ENCODE peak calls at places on chromosomes 7 and 10, in ten cellular contexts. I is NCI-H1930, O is occipital lobe, Z is adrenal gland, P is DND-41, Y is AG09319, D is NCI-H2029 treated with DMSO at 0.1 percent for 48 hours, Q is hepatic stellate cell, G is EL, J is fibroblast of pulmonary artery. H is an unnamed sample.

GRCh38 chr10:31618541-31619291 is 299.7 kb downstream of the ZEB1 start:
- DNase-seq in I (no peak), O (no peak), Z (peak), P (no peak), Y (peak), D (no peak), Q (peak), G (no peak), J (peak), H (no peak)

GRCh38 chr7:143172354-143172753 is 10.9 kb upstream of the TAS2R39 start:
- DNase-seq in I (no peak), O (no peak), Z (no peak), P (no peak), Y (no peak), D (peak), Q (no peak), G (no peak), J (peak), H (no peak)

GRCh38 chr10:117797286-117797685 is 249.5 kb downstream of the RAB11FIP2 start:
- DNase-seq in I (no peak), O (no peak), Z (no peak), P (no peak), Y (no peak), D (no peak), Q (no peak), G (no peak), J (no peak), H (no peak)

GRCh38 chr7:69429817-69430501 is 168.3 kb upstream of the AUTS2 start:
- DNase-seq in I (no peak), O (no peak), Z (no peak), P (no peak), Y (no peak), D (peak), Q (no peak), G (no peak), J (peak), H (no peak)

GRCh38 chr7:149774237-149775175 is 1.1 kb upstream of the ZNF467 start:
- DNase-seq in I (no peak), O (no peak), Z (no peak), P (no peak), Y (no peak), D (peak), Q (no peak), G (no peak), J (peak), H (no peak)

GRCh38 chr7:77866370-77866769 is 67.8 kb downstream of the PHTF2 start:
- DNase-seq in I (no peak), O (no peak), Z (no peak), P (no peak), Y (no peak), D (no peak), Q (peak), G (peak), J (no peak), H (no peak)

GRCh38 chr7:71486856-71487628 is 355.1 kb downstream of the GALNT17 start:
- DNase-seq in I (no peak), O (no peak), Z (no peak), P (no peak), Y (peak), D (no peak), Q (no peak), G (no peak), J (peak), H (no peak)

GRCh38 chr10:102504179-102504975 is 605 bp downstream of the SUFU start:
- DNase-seq in I (no peak), O (no peak), Z (peak), P (peak), Y (no peak), D (no peak), Q (no peak), G (peak), J (no peak), H (no peak)

GRCh38 chr10:121556918-121557573 is 41.2 kb downstream of the FGFR2 start:
- DNase-seq in I (no peak), O (no peak), Z (no peak), P (no peak), Y (no peak), D (no peak), Q (no peak), G (no peak), J (no peak), H (no peak)

GRCh38 chr7:121187676-121188075 is 141.1 kb upstream of the WNT16 start:
- DNase-seq in I (no peak), O (no peak), Z (no peak), P (no peak), Y (no peak), D (no peak), Q (no peak), G (no peak), J (peak), H (no peak)

GRCh38 chr10:102299873-102300272 is 54.5 kb downstream of the GBF1 start:
- DNase-seq in I (no peak), O (no peak), Z (no peak), P (no peak), Y (no peak), D (no peak), Q (no peak), G (peak), J (peak), H (no peak)

GRCh38 chr7:113664867-113665266 is 253.9 kb downstream of the PPP1R3A start:
- DNase-seq in I (no peak), O (no peak), Z (no peak), P (no peak), Y (no peak), D (no peak), Q (no peak), G (no peak), J (no peak), H (no peak)

GRCh38 chr7:41788556-41788955 is 85.7 kb upstream of the INHBA start:
- DNase-seq in I (no peak), O (no peak), Z (no peak), P (no peak), Y (no peak), D (no peak), Q (no peak), G (no peak), J (no peak), H (peak)

GRCh38 chr7:118573065-118573464 is 348.6 kb downstream of the ANKRD7 start:
- DNase-seq in I (no peak), O (no peak), Z (peak), P (no peak), Y (no peak), D (no peak), Q (no peak), G (no peak), J (no peak), H (no peak)

GRCh38 chr10:71064413-71065118 is 147.8 kb upstream of the UNC5B start:
- DNase-seq in I (no peak), O (no peak), Z (no peak), P (no peak), Y (no peak), D (no peak), Q (no peak), G (no peak), J (no peak), H (no peak)

GRCh38 chr10:6838118-6838517 is 258.0 kb upstream of the PRKCQ start:
- DNase-seq in I (no peak), O (no peak), Z (no peak), P (peak), Y (no peak), D (no peak), Q (no peak), G (no peak), J (no peak), H (peak)

GRCh38 chr10:43250625-43250924 is 16.3 kb downstream of the RASGEF1A start:
- DNase-seq in I (no peak), O (no peak), Z (no peak), P (no peak), Y (no peak), D (no peak), Q (no peak), G (no peak), J (no peak), H (no peak)

GRCh38 chr7:83413425-83413824 is 235.5 kb downstream of the SEMA3E start:
- DNase-seq in I (no peak), O (no peak), Z (no peak), P (no peak), Y (peak), D (no peak), Q (no peak), G (peak), J (peak), H (peak)

GRCh38 chr7:31466036-31466435 is 47.9 kb upstream of the ITPRID1 start:
- DNase-seq in I (no peak), O (no peak), Z (no peak), P (no peak), Y (no peak), D (peak), Q (no peak), G (no peak), J (no peak), H (no peak)

GRCh38 chr10:33201971-33202370 is 132.5 kb downstream of the NRP1 start:
- DNase-seq in I (no peak), O (no peak), Z (no peak), P (no peak), Y (no peak), D (no peak), Q (no peak), G (no peak), J (no peak), H (no peak)

GRCh38 chr10:88880287-88881094 is 446 bp downstream of the STAMBPL1 start:
- DNase-seq in I (peak), O (peak), Z (peak), P (peak), Y (peak), D (no peak), Q (peak), G (peak), J (peak), H (peak)

GRCh38 chr10:62005281-62005680 is 103.8 kb downstream of the ARID5B start:
- DNase-seq in I (no peak), O (no peak), Z (no peak), P (no peak), Y (no peak), D (no peak), Q (no peak), G (no peak), J (peak), H (no peak)

GRCh38 chr7:82723411-82723810 is 279.8 kb upstream of the CACNA2D1 start:
- DNase-seq in I (no peak), O (no peak), Z (no peak), P (no peak), Y (no peak), D (no peak), Q (no peak), G (no peak), J (no peak), H (no peak)

GRCh38 chr7:55563596-55564325 is 8.5 kb downstream of the VOPP1 start:
- DNase-seq in I (no peak), O (no peak), Z (no peak), P (no peak), Y (no peak), D (no peak), Q (no peak), G (peak), J (no peak), H (no peak)

GRCh38 chr7:1696671-1697498 is 26.8 kb downstream of the ELFN1 start:
- DNase-seq in I (no peak), O (no peak), Z (no peak), P (no peak), Y (no peak), D (no peak), Q (no peak), G (no peak), J (no peak), H (no peak)

GRCh38 chr7:100057006-100057405 is 7.4 kb downstream of the ZSCAN21 start:
- DNase-seq in I (no peak), O (no peak), Z (no peak), P (no peak), Y (no peak), D (no peak), Q (no peak), G (no peak), J (no peak), H (no peak)

GRCh38 chr10:413662-414071 is 275.8 kb downstream of the DIP2C start:
- DNase-seq in I (no peak), O (no peak), Z (no peak), P (no peak), Y (no peak), D (no peak), Q (no peak), G (no peak), J (no peak), H (no peak)

GRCh38 chr10:77416327-77417135 is 221.1 kb downstream of the KCNMA1 start:
- DNase-seq in I (no peak), O (no peak), Z (no peak), P (no peak), Y (no peak), D (no peak), Q (peak), G (peak), J (peak), H (peak)

H was measured in Caki2.